ENCODE peak calls at places on chromosomes 6 and 20, in five cellular contexts. Z is mesendoderm; U is cardiac muscle cell; P is CD8-positive, alpha-beta T cell; Y is RWPE1. C is an unnamed sample.

GRCh38 chr6:41318648-41319565 is 16.5 kb upstream of the NCR2 start:
- DNase-seq in Z (peak), U (peak), P (peak), Y (peak), C (peak)

GRCh38 chr20:57666834-57667157 is 43.0 kb downstream of the PMEPA1 start:
- DNase-seq in Z (no peak), U (no peak), P (no peak), Y (no peak), C (no peak)

GRCh38 chr6:131290955-131291354 is 155.7 kb downstream of the AKAP7 start:
- DNase-seq in Z (peak), U (no peak), P (no peak), Y (peak), C (no peak)

GRCh38 chr6:129645371-129646139 is 64.4 kb downstream of the ARHGAP18 start:
- DNase-seq in Z (peak), U (no peak), P (no peak), Y (no peak), C (no peak)

GRCh38 chr6:3037578-3038365 is 30.5 kb upstream of the RIPK1 start:
- DNase-seq in Z (no peak), U (no peak), P (no peak), Y (no peak), C (no peak)

GRCh38 chr20:37316116-37316774 is 26.8 kb downstream of the MANBAL start:
- DNase-seq in Z (peak), U (no peak), P (no peak), Y (no peak), C (no peak)

GRCh38 chr6:89843070-89843469 is 13.4 kb downstream of the CASP8AP2 start:
- DNase-seq in Z (no peak), U (no peak), P (no peak), Y (peak), C (peak)

GRCh38 chr6:110493253-110493800 is 16.9 kb upstream of the SLC22A16 start:
- DNase-seq in Z (no peak), U (no peak), P (no peak), Y (no peak), C (no peak)

GRCh38 chr6:89385156-89385667 is 26.9 kb downstream of the RRAGD start:
- DNase-seq in Z (peak), U (no peak), P (no peak), Y (peak), C (peak)

GRCh38 chr6:45801471-45802289 is 214.0 kb downstream of the CLIC5 start:
- DNase-seq in Z (no peak), U (no peak), P (no peak), Y (no peak), C (no peak)

GRCh38 chr20:46710149-46710913 is 882 bp downstream of the SLC2A10 start:
- DNase-seq in Z (no peak), U (no peak), P (no peak), Y (no peak), C (no peak)

GRCh38 chr6:15332441-15332840 is 86.6 kb downstream of the JARID2 start:
- DNase-seq in Z (no peak), U (no peak), P (no peak), Y (no peak), C (no peak)

GRCh38 chr6:4593891-4594445 is 182.2 kb upstream of the CDYL start:
- DNase-seq in Z (no peak), U (no peak), P (no peak), Y (no peak), C (no peak)

GRCh38 chr20:2804921-2805681 is 4.7 kb upstream of the CPXM1 start:
- DNase-seq in Z (no peak), U (no peak), P (no peak), Y (no peak), C (no peak)

GRCh38 chr20:33387177-33387576 is 14.1 kb downstream of the CDK5RAP1 start:
- DNase-seq in Z (no peak), U (no peak), P (no peak), Y (peak), C (no peak)

GRCh38 chr6:121480099-121480713 is 44.8 kb downstream of the GJA1 start:
- DNase-seq in Z (no peak), U (no peak), P (no peak), Y (no peak), C (no peak)

GRCh38 chr20:5670137-5670536 is 80.1 kb upstream of the SHLD1 start:
- DNase-seq in Z (no peak), U (no peak), P (no peak), Y (no peak), C (no peak)

GRCh38 chr6:140462495-140463311 is 1088.3 kb upstream of the CITED2 start:
- DNase-seq in Z (peak), U (no peak), P (no peak), Y (peak), C (no peak)

GRCh38 chr6:131894735-131895424 is 56.3 kb downstream of the CCN2 start:
- DNase-seq in Z (no peak), U (no peak), P (no peak), Y (no peak), C (no peak)

GRCh38 chr6:109662192-109662591 is 28.8 kb downstream of the AK9 start:
- DNase-seq in Z (no peak), U (no peak), P (no peak), Y (no peak), C (no peak)

GRCh38 chr20:32893878-32894483 is 35.3 kb downstream of the EFCAB8 start:
- DNase-seq in Z (peak), U (peak), P (no peak), Y (no peak), C (peak)

GRCh38 chr6:11222385-11223277 is 9.8 kb downstream of the NEDD9 start:
- DNase-seq in Z (no peak), U (no peak), P (no peak), Y (no peak), C (no peak)

GRCh38 chr6:166277021-166277420 is 31.2 kb downstream of the PRR18 start:
- DNase-seq in Z (no peak), U (no peak), P (no peak), Y (no peak), C (no peak)

GRCh38 chr6:90583179-90583578 is 3.7 kb downstream of the MAP3K7 start:
- DNase-seq in Z (no peak), U (no peak), P (no peak), Y (no peak), C (no peak)

GRCh38 chr20:3082955-3083952 is 1.3 kb downstream of the AVP start:
- DNase-seq in Z (no peak), U (no peak), P (no peak), Y (no peak), C (no peak)

GRCh38 chr20:34983995-34984735 is 28.5 kb downstream of the MYH7B start:
- DNase-seq in Z (no peak), U (no peak), P (no peak), Y (no peak), C (no peak)

GRCh38 chr6:474454-475185 is 83.1 kb downstream of the IRF4 start:
- DNase-seq in Z (peak), U (no peak), P (peak), Y (no peak), C (no peak)

GRCh38 chr6:128882991-128883571 is at the start of gene LAMA2:
- DNase-seq in Z (peak), U (peak), P (no peak), Y (no peak), C (peak)

GRCh38 chr6:14001329-14002012 is 76.7 kb downstream of the RNF182 start:
- DNase-seq in Z (no peak), U (no peak), P (no peak), Y (peak), C (peak)
- H3K27ac ChIP-seq in Z (no peak), U (no peak), P (no peak), Y (peak), C (peak)

GRCh38 chr6:36506617-36507016 is 40.7 kb downstream of the STK38 start:
- DNase-seq in Z (no peak), U (no peak), P (no peak), Y (no peak), C (no peak)
- H3K27ac ChIP-seq in Z (no peak), U (no peak), P (peak), Y (no peak), C (no peak)

GRCh38 chr6:53280207-53280606 is 68.5 kb downstream of the ELOVL5 start:
- DNase-seq in Z (no peak), U (no peak), P (no peak), Y (no peak), C (no peak)
- H3K27ac ChIP-seq in Z (no peak), U (no peak), P (no peak), Y (no peak), C (no peak)

GRCh38 chr6:82741325-82741995 is 324.2 kb downstream of the UBE3D start:
- DNase-seq in Z (no peak), U (no peak), P (no peak), Y (no peak), C (no peak)
- H3K27ac ChIP-seq in Z (no peak), U (no peak), P (no peak), Y (no peak), C (no peak)

GRCh38 chr20:1373614-1374013 is 19.2 kb downstream of the FKBP1A start:
- DNase-seq in Z (no peak), U (no peak), P (no peak), Y (no peak), C (no peak)
- H3K27ac ChIP-seq in Z (no peak), U (no peak), P (no peak), Y (no peak), C (no peak)

GRCh38 chr6:113805167-113805835 is 51.8 kb upstream of the MARCKS start:
- DNase-seq in Z (no peak), U (no peak), P (no peak), Y (no peak), C (no peak)

GRCh38 chr6:113809818-113810217 is 47.3 kb upstream of the MARCKS start:
- DNase-seq in Z (no peak), U (no peak), P (no peak), Y (no peak), C (no peak)

GRCh38 chr6:113802779-113803178 is 54.4 kb upstream of the MARCKS start:
- DNase-seq in Z (no peak), U (no peak), P (no peak), Y (no peak), C (no peak)

GRCh38 chr6:113805836-113806500 is 51.2 kb upstream of the MARCKS start:
- DNase-seq in Z (no peak), U (no peak), P (no peak), Y (no peak), C (no peak)
- H3K27ac ChIP-seq in Z (no peak), U (no peak), P (no peak), Y (no peak), C (no peak)

DNA sequence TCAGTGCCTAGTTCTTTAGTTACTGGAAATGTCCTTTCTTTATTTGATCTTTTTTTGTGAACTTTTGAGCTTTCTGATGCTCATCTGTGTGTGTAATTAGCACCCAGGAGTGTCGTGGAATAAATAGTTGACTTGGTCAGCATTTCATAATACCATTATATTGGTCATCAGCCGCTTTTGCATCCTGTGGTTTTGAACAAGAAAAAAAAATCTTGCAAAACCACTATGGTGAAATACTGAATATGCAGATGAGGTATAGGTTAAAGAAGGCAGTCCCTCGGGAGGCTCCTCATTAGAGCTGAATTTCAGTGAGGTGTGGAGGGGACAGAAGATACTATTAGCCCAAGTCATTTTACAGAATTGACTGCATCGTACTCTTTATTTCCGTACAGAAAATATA is 90.1 kb downstream of the FOXO3 start:
- DNase-seq in Z (no peak), U (no peak), P (no peak), Y (peak), C (peak)
- H3K27ac ChIP-seq in Z (no peak), U (no peak), P (no peak), Y (no peak), C (no peak)

GRCh38 chr6:38697846-38698245 is 5.1 kb downstream of the GLO1 start:
- DNase-seq in Z (no peak), U (no peak), P (no peak), Y (no peak), C (no peak)

GRCh38 chr6:38705924-38706323 is 3.0 kb upstream of the GLO1 start:
- DNase-seq in Z (no peak), U (no peak), P (no peak), Y (no peak), C (no peak)

GRCh38 chr6:38703949-38704348 is 1.0 kb upstream of the GLO1 start:
- DNase-seq in Z (no peak), U (no peak), P (no peak), Y (no peak), C (no peak)

GRCh38 chr6:38701551-38701950 is 1.4 kb downstream of the GLO1 start:
- DNase-seq in Z (no peak), U (no peak), P (no peak), Y (peak), C (no peak)

DNA sequence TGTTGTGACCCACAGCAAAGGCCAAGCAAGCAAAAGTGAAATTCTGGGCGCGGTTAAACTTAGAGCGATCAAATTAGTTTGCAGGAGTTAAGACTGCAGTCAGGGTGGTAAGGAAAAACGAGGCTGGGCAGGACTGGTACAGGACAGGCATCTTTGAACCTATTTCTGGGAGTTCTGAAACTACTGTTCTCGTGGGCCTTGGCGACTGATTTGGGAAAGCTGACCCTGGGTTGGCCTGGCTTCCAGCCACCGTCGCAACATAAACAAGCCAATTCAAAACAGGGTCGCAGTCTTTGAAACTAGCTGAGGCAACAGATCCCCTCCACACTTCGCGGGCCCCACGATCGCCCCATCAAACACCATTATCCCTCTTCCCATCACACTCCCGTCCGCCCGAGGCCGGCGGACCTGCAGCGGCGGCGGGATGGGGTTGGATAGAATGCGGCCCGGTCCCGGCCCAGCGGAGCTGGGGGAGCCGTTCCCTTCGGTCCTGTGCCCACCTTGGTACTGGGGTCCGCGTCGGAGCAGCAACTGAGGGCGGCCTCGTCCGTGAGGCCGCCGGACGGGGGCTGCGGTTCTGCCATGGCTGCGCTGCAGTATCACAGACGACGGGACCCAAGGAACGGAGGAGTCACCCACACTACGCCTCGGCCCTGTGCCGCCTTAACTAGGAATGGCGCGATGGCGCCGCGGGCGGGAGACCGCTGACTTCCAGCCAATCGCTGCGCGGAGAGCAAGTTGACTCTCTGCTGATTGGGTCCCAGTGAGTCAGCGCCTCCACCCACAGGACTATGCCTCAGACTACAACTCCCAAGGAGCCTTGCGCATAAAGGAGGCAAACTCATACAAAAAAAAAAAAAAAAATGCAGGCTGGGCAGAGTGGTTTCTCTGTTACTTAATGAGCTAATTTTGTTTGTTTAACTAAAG is at the start of gene GLO1:
- DNase-seq in Z (peak), U (peak), P (peak), Y (peak), C (peak)
- H3K27ac ChIP-seq in Z (peak), U (peak), P (peak), Y (peak), C (peak)

C was measured in A673.